ENCODE peak calls at places on chromosomes 5 and 9, in five cellular contexts. One of them, this sample, is unnamed.

GRCh38 chr5:159801303-159801702 is 115.0 kb upstream of the ADRA1B start:
- DNase-seq in H1: no peak
- DNase-seq in neuronal stem cell: no peak
- DNase-seq in IMR-90: no peak
- DNase-seq in mesenchymal stem cell: no peak
- DNase-seq in this sample: no peak

GRCh38 chr5:95524423-95524822 is 30.4 kb downstream of the SKIC3 start:
- DNase-seq in H1: no peak
- DNase-seq in neuronal stem cell: no peak
- DNase-seq in IMR-90: no peak
- DNase-seq in mesenchymal stem cell: no peak
- DNase-seq in this sample: no peak

GRCh38 chr9:5626727-5627634 is 1.9 kb upstream of the RIC1 start:
- DNase-seq in H1: no peak
- DNase-seq in neuronal stem cell: no peak
- DNase-seq in IMR-90: peak; percentile 69
- DNase-seq in mesenchymal stem cell: peak; percentile 67
- DNase-seq in this sample: peak; percentile 26

GRCh38 chr9:112299514-112299913 is 33.9 kb downstream of the PTBP3 start:
- DNase-seq in H1: no peak
- DNase-seq in neuronal stem cell: no peak
- DNase-seq in IMR-90: peak; percentile 60
- DNase-seq in mesenchymal stem cell: peak; percentile 45
- DNase-seq in this sample: no peak

GRCh38 chr5:127192836-127193341 is 97.7 kb upstream of the MEGF10 start:
- DNase-seq in H1: no peak
- DNase-seq in neuronal stem cell: no peak
- DNase-seq in IMR-90: no peak
- DNase-seq in mesenchymal stem cell: no peak
- DNase-seq in this sample: no peak

GRCh38 chr9:73643379-73644013 is 491.8 kb downstream of the ANXA1 start:
- DNase-seq in H1: no peak
- DNase-seq in neuronal stem cell: no peak
- DNase-seq in IMR-90: no peak
- DNase-seq in mesenchymal stem cell: peak; percentile 39
- DNase-seq in this sample: peak; percentile 28

GRCh38 chr9:121169094-121169601 is 32.5 kb downstream of the RAB14 start:
- DNase-seq in H1: no peak
- DNase-seq in neuronal stem cell: no peak
- DNase-seq in IMR-90: no peak
- DNase-seq in mesenchymal stem cell: no peak
- DNase-seq in this sample: no peak

GRCh38 chr9:132757031-132757430 is 86.8 kb downstream of the GTF3C4 start:
- DNase-seq in H1: no peak
- DNase-seq in neuronal stem cell: no peak
- DNase-seq in IMR-90: no peak
- DNase-seq in mesenchymal stem cell: no peak
- DNase-seq in this sample: no peak

GRCh38 chr9:15390200-15390599 is 32.5 kb upstream of the SNAPC3 start:
- DNase-seq in H1: no peak
- DNase-seq in neuronal stem cell: no peak
- DNase-seq in IMR-90: no peak
- DNase-seq in mesenchymal stem cell: no peak
- DNase-seq in this sample: no peak

GRCh38 chr5:37696190-37697021 is 143.4 kb downstream of the GDNF start:
- DNase-seq in H1: no peak
- DNase-seq in neuronal stem cell: no peak
- DNase-seq in IMR-90: peak; percentile 72
- DNase-seq in mesenchymal stem cell: no peak
- DNase-seq in this sample: peak; percentile 56

GRCh38 chr9:104767507-104767906 is 3.6 kb downstream of the NIPSNAP3B start:
- DNase-seq in H1: no peak
- DNase-seq in neuronal stem cell: no peak
- DNase-seq in IMR-90: no peak
- DNase-seq in mesenchymal stem cell: no peak
- DNase-seq in this sample: no peak

GRCh38 chr5:180341595-180341994 is 11.5 kb downstream of the GFPT2 start:
- DNase-seq in H1: no peak
- DNase-seq in neuronal stem cell: no peak
- DNase-seq in IMR-90: no peak
- DNase-seq in mesenchymal stem cell: no peak
- DNase-seq in this sample: no peak

GRCh38 chr9:137027369-137028012 is 546 bp downstream of the ABCA2 start:
- DNase-seq in H1: no peak
- DNase-seq in neuronal stem cell: no peak
- DNase-seq in IMR-90: peak; percentile 6
- DNase-seq in mesenchymal stem cell: peak; percentile 45
- DNase-seq in this sample: no peak

GRCh38 chr5:154308457-154309360 is 118.2 kb downstream of the GALNT10 start:
- DNase-seq in H1: no peak
- DNase-seq in neuronal stem cell: no peak
- DNase-seq in IMR-90: peak; percentile 72
- DNase-seq in mesenchymal stem cell: peak; percentile 59
- DNase-seq in this sample: no peak

GRCh38 chr9:81620009-81620405 is 69.3 kb downstream of the TLE1 start:
- DNase-seq in H1: no peak
- DNase-seq in neuronal stem cell: no peak
- DNase-seq in IMR-90: no peak
- DNase-seq in mesenchymal stem cell: no peak
- DNase-seq in this sample: no peak

GRCh38 chr9:119974026-119974425 is 604.8 kb upstream of the BRINP1 start:
- DNase-seq in H1: no peak
- DNase-seq in neuronal stem cell: no peak
- DNase-seq in IMR-90: no peak
- DNase-seq in mesenchymal stem cell: no peak
- DNase-seq in this sample: no peak

GRCh38 chr5:83527191-83527590 is 55.6 kb downstream of the VCAN start:
- DNase-seq in H1: no peak
- DNase-seq in neuronal stem cell: no peak
- DNase-seq in IMR-90: no peak
- DNase-seq in mesenchymal stem cell: no peak
- DNase-seq in this sample: no peak

GRCh38 chr5:56961746-56962145 is 9.8 kb upstream of the MIER3 start:
- DNase-seq in H1: no peak
- DNase-seq in neuronal stem cell: no peak
- DNase-seq in IMR-90: no peak
- DNase-seq in mesenchymal stem cell: no peak
- DNase-seq in this sample: no peak

DNA sequence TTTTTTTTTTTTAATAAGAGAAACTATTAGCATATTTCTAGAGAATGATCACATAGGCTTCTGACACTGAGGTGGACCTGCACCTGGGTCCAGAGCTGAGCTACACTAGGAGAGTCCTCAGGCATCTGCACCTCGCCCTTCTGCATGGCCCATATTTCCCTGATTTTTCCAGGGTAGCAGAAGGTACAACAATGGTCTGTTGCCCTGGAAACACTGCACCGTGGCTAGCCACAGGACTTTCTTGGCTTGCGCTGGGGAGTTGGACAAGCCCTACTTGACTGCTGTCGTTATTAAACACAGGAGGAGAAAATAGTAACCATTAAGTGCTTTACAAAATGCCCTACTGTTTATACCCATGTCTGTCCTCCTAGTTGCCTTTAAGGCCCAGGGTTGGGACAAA is 615.7 kb upstream of the MEF2C start:
- DNase-seq in H1: no peak
- DNase-seq in neuronal stem cell: no peak
- DNase-seq in IMR-90: no peak
- DNase-seq in mesenchymal stem cell: no peak
- DNase-seq in this sample: no peak
- H2BK120ac ChIP-seq in H1: no peak overlapping the region
- H2BK120ac ChIP-seq in neuronal stem cell: no peak overlapping the region
- H2BK120ac ChIP-seq in IMR-90: no peak overlapping the region
- H2BK120ac ChIP-seq in mesenchymal stem cell: no peak overlapping the region
- H2BK120ac ChIP-seq in this sample: no peak overlapping the region

DNA sequence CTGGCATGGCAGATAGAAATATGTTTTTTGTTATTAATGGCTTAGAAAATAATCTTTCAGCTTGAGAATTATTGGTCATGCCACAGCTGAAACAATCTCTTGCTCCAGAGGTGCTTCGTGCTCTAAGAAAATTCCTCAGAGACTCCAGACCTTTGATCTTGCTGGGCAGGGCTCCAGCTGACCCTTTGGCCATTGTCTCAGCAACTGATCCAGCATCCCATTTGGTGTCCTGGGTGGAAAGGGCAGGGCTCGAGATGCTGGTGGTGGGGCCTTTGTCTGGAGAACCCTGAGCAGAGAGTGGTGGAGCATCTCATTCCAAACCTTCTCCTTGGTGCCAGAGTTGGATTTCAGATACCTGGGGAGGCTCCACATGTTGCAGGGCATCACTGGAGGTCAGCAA is 43.2 kb upstream of the PIK3R1 start:
- DNase-seq in H1: no peak
- DNase-seq in neuronal stem cell: no peak
- DNase-seq in IMR-90: no peak
- DNase-seq in mesenchymal stem cell: no peak
- DNase-seq in this sample: no peak
- H3K4me3 ChIP-seq in H1: no peak overlapping the region
- H3K4me3 ChIP-seq in neuronal stem cell: no peak overlapping the region
- H3K4me3 ChIP-seq in IMR-90: no peak overlapping the region
- H3K4me3 ChIP-seq in mesenchymal stem cell: no peak overlapping the region
- H3K4me3 ChIP-seq in this sample: no peak overlapping the region

DNA sequence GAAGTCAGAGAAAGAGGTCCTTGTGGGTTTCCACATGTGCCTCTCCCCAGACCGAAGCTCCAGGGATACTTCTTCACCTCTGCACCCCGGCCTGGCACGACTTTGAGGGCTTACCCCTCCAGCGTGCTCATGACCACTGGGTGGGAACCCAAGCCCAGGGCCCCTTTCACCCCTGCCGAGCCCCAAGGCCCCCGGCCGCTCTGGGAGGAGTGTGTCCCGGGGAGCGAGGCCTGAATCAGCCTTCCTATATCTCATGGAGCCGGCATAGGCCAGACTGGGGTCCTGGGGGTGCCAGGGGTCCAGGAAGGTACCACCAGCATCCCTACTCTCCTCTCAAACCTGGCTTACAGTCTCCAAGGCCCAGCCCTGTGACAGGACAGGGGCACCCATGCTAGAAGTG is 17.1 kb downstream of the TERT start:
- DNase-seq in H1: no peak
- DNase-seq in neuronal stem cell: no peak
- DNase-seq in IMR-90: no peak
- DNase-seq in mesenchymal stem cell: no peak
- DNase-seq in this sample: no peak
- H2BK120ac ChIP-seq in H1: no peak overlapping the region
- H2BK120ac ChIP-seq in neuronal stem cell: no peak overlapping the region
- H2BK120ac ChIP-seq in IMR-90: no peak overlapping the region
- H2BK120ac ChIP-seq in mesenchymal stem cell: no peak overlapping the region
- H2BK120ac ChIP-seq in this sample: no peak overlapping the region

GRCh38 chr5:175027390-175027789 is 303.0 kb downstream of the MSX2 start:
- DNase-seq in H1: no peak
- DNase-seq in neuronal stem cell: no peak
- DNase-seq in IMR-90: no peak
- DNase-seq in mesenchymal stem cell: no peak
- DNase-seq in this sample: no peak
- H3K4me3 ChIP-seq in H1: no peak overlapping the region
- H3K4me3 ChIP-seq in neuronal stem cell: no peak overlapping the region
- H3K4me3 ChIP-seq in IMR-90: no peak overlapping the region
- H3K4me3 ChIP-seq in mesenchymal stem cell: no peak overlapping the region
- H3K4me3 ChIP-seq in this sample: no peak overlapping the region

This sample was measured in mesendoderm.